ENCODE peak calls at places on chromosomes 13 and 19, in ten cellular contexts. Z, B, L, H, D, K, M, N, Q and R are unnamed samples.

GRCh38 chr13:48156466-48156865 is 61.6 kb upstream of the MED4 start:
- DNase-seq in Z (no peak), B (no peak), L (peak), H (no peak), D (no peak), K (no peak), M (no peak), N (peak), Q (no peak), R (no peak)

GRCh38 chr19:12555456-12555930 is 4.2 kb upstream of the ZNF564 start:
- DNase-seq in Z (no peak), B (no peak), L (no peak), H (no peak), D (no peak), K (no peak), M (no peak), N (no peak), Q (no peak), R (no peak)

GRCh38 chr13:95246292-95247082 is 54.8 kb downstream of the ABCC4 start:
- DNase-seq in Z (no peak), B (no peak), L (no peak), H (no peak), D (no peak), K (no peak), M (no peak), N (no peak), Q (no peak), R (no peak)

GRCh38 chr13:60363288-60363687 is 33.7 kb upstream of the TDRD3 start:
- DNase-seq in Z (no peak), B (no peak), L (no peak), H (no peak), D (no peak), K (no peak), M (no peak), N (no peak), Q (no peak), R (no peak)

GRCh38 chr13:19791953-19792537 is 9.3 kb upstream of the PSPC1 start:
- DNase-seq in Z (no peak), B (no peak), L (no peak), H (no peak), D (no peak), K (no peak), M (peak), N (no peak), Q (no peak), R (no peak)

GRCh38 chr19:8208119-8208709 is 956 bp upstream of the CERS4 start:
- DNase-seq in Z (no peak), B (no peak), L (no peak), H (peak), D (no peak), K (no peak), M (no peak), N (peak), Q (no peak), R (peak)

GRCh38 chr13:52096062-52096461 is 32.8 kb downstream of the NEK5 start:
- DNase-seq in Z (no peak), B (no peak), L (no peak), H (no peak), D (no peak), K (no peak), M (no peak), N (no peak), Q (no peak), R (no peak)

GRCh38 chr13:33348366-33348765 is 62.8 kb upstream of the STARD13 start:
- DNase-seq in Z (no peak), B (peak), L (no peak), H (no peak), D (no peak), K (no peak), M (no peak), N (no peak), Q (no peak), R (no peak)

GRCh38 chr19:15937771-15938170 is 3.4 kb upstream of the CYP4F11 start:
- DNase-seq in Z (peak), B (no peak), L (no peak), H (no peak), D (no peak), K (no peak), M (no peak), N (no peak), Q (no peak), R (no peak)

GRCh38 chr19:16067205-16067938 is 8.9 kb upstream of the TPM4 start:
- DNase-seq in Z (peak), B (peak), L (no peak), H (no peak), D (peak), K (no peak), M (peak), N (peak), Q (peak), R (peak)

GRCh38 chr13:44322928-44323327 is 50.7 kb upstream of the SERP2 start:
- DNase-seq in Z (no peak), B (no peak), L (no peak), H (no peak), D (no peak), K (no peak), M (no peak), N (no peak), Q (no peak), R (no peak)

GRCh38 chr13:23506071-23506820 is 64.0 kb upstream of the TNFRSF19 start:
- DNase-seq in Z (no peak), B (peak), L (no peak), H (no peak), D (no peak), K (no peak), M (no peak), N (no peak), Q (no peak), R (no peak)

GRCh38 chr19:44809856-44810554 is 1.1 kb downstream of the BCAM start:
- DNase-seq in Z (no peak), B (no peak), L (no peak), H (no peak), D (no peak), K (no peak), M (no peak), N (no peak), Q (no peak), R (no peak)

GRCh38 chr19:42919757-42920079 is 2.0 kb upstream of the PSG6 start:
- DNase-seq in Z (no peak), B (no peak), L (no peak), H (no peak), D (no peak), K (no peak), M (no peak), N (no peak), Q (no peak), R (no peak)

GRCh38 chr13:33052446-33052845 is 36.2 kb downstream of the KL start:
- DNase-seq in Z (no peak), B (peak), L (no peak), H (no peak), D (no peak), K (no peak), M (no peak), N (no peak), Q (no peak), R (no peak)

GRCh38 chr19:44072543-44073401 is 813 bp downstream of the ZNF284 start:
- DNase-seq in Z (no peak), B (peak), L (no peak), H (no peak), D (no peak), K (no peak), M (no peak), N (no peak), Q (no peak), R (no peak)

GRCh38 chr13:33728271-33729037 is 89.5 kb upstream of the RFC3 start:
- DNase-seq in Z (peak), B (no peak), L (no peak), H (no peak), D (peak), K (no peak), M (peak), N (no peak), Q (peak), R (peak)

GRCh38 chr13:76667551-76667950 is 218.7 kb downstream of the KCTD12 start:
- DNase-seq in Z (no peak), B (peak), L (no peak), H (no peak), D (no peak), K (no peak), M (no peak), N (no peak), Q (peak), R (no peak)

GRCh38 chr19:14761607-14762006 is 16.8 kb downstream of the ADGRE2 start:
- DNase-seq in Z (no peak), B (no peak), L (no peak), H (no peak), D (no peak), K (no peak), M (no peak), N (no peak), Q (no peak), R (no peak)

GRCh38 chr13:95039415-95039814 is 261.8 kb downstream of the ABCC4 start:
- DNase-seq in Z (no peak), B (peak), L (no peak), H (no peak), D (no peak), K (peak), M (no peak), N (no peak), Q (no peak), R (no peak)

GRCh38 chr13:37446503-37446902 is 152.1 kb downstream of the POSTN start:
- DNase-seq in Z (no peak), B (peak), L (no peak), H (no peak), D (no peak), K (no peak), M (no peak), N (no peak), Q (no peak), R (peak)
- H3K4me3 ChIP-seq in Z (no peak), B (no peak), L (no peak), H (no peak), D (no peak), K (no peak), M (no peak), N (no peak), Q (no peak), R (no peak)

DNA sequence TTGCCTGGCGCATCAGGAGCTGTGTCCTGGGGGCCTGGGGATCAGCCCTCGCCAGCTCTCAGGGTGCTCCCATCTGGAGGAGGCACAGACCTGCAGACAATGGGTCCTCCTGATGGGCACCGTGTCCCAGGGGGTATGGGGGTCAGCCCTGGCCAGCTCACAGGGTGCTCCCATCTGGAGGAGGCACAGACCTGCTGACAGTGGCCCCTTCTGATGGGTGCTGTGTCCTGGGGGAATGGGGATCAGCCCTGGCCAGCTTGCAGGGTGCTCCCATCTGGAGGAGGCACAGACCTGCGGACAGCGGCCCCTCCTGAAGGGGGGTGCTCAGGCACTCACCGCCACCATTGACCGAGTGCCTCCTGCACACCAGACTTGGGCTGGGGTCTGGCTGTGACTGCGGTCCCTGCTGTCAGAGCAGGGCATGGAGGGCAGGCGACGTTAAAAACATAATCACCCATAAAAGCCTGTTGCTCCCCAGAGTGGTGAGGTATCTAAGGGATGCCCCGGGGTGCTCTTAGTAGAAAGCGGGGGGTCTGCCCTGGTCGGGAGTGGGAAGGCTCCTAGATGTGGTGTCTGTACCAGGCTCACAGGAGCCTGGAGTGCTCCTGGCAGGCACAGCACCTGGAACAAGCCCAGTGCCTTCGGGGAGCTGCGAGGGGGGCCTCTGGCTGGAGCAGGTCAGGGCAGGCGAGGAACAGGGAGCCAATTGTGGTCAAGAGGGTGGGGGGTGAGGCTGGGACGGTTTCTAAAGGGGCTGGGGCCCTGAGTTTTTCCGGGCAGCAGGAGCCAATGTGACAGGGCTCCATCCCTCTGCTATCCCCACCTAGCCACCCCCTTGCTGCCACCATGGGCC is 120.5 kb downstream of the URI1 start:
- DNase-seq in Z (no peak), B (no peak), L (no peak), H (no peak), D (peak), K (no peak), M (peak), N (no peak), Q (no peak), R (no peak)
- TF ChIP-seq CTCF in Z (no peak), B (no peak), L (no peak), H (no peak), D (no peak), K (no peak), M (no peak), N (no peak), Q (no peak), R (no peak)

GRCh38 chr13:29504691-29505090 is 90.8 kb downstream of the SLC7A1 start:
- DNase-seq in Z (no peak), B (no peak), L (no peak), H (no peak), D (no peak), K (no peak), M (no peak), N (no peak), Q (no peak), R (no peak)

GRCh38 chr13:29501674-29502073 is 93.8 kb downstream of the SLC7A1 start:
- DNase-seq in Z (no peak), B (no peak), L (no peak), H (no peak), D (no peak), K (no peak), M (no peak), N (no peak), Q (no peak), R (no peak)

GRCh38 chr13:29502391-29503008 is 93.0 kb downstream of the SLC7A1 start:
- DNase-seq in Z (no peak), B (no peak), L (no peak), H (no peak), D (no peak), K (no peak), M (no peak), N (no peak), Q (no peak), R (no peak)

GRCh38 chr13:29505511-29505910 is 90.0 kb downstream of the SLC7A1 start:
- DNase-seq in Z (no peak), B (no peak), L (no peak), H (no peak), D (no peak), K (no peak), M (no peak), N (no peak), Q (no peak), R (no peak)

DNA sequence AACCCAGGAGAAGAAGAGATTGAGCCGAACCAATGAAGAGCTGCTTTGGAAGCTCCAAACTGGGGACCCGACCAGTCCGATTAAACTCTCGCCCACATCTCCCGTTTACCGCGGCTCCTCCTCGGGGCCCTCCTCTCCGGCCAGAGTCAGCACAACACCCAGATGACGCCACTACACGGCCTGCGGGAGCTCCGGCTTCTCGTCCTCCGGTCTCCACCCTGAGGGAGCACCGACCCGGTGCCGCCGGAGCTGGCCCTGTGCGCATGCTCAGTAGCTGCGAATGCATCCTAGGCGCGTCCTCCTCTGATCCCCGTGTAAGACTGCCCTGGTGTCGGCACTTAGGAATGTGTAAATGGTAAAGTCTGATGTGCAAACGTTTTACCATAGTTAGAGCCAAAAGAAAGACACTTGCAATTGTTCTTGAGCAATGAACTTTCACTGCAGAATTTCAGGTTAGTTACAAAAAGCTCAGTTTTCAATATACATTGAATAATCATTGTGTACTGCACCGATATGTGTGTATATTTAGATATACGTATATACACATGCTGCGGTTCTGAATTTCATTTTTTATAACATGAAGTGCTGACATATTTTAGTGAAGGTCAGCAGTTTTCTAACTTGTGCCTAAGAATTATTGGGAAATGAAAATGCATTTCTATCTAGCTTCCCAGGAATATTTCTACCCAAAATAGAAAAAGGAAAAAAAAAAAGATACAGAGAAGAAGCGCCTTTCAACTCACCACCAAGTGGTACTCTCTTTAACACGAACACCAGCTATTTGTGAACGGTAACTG is 92.2 kb downstream of the SLC7A1 start:
- DNase-seq in Z (no peak), B (peak), L (no peak), H (no peak), D (no peak), K (no peak), M (no peak), N (no peak), Q (peak), R (no peak)
- H3K27ac ChIP-seq in Z (no peak), B (no peak), L (no peak), H (no peak), D (no peak), K (no peak), M (no peak), N (no peak), Q (no peak), R (no peak)

GRCh38 chr19:35320285-35320706 is 8.7 kb upstream of the CD22 start:
- DNase-seq in Z (no peak), B (no peak), L (no peak), H (no peak), D (no peak), K (no peak), M (no peak), N (no peak), Q (no peak), R (no peak)
- H3K4me3 ChIP-seq in Z (no peak), B (no peak), L (no peak), H (no peak), D (no peak), K (no peak), M (no peak), N (no peak), Q (no peak), R (no peak)

DNA sequence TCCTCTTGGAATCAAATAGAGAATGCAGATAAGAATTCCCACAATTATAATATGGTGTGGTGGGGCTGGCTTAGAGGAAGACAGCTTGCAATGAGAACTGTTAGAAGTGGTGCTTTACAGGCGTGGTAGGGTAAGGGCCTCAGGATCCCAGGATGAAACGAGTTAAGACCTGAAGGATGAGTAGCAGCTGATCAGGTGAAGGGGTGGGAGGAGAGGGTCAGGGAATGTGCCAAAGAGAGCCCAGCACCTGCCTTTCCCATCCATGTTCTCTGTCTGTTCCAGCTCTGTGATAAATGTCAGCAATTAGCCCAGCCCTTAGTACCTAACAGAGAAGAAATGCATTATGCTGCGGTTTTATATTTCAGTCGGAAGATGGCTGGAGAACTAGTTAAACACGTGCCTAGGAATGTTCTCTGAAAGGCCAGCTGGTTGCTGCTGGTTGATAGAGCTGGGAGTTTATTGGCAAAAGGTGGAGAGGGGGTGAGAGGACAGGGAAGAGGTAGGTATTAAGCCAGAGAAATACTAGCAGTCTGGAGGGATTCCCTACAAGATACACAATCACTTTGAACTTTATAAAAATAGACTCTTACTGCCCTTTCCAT is 268.2 kb downstream of the SHISA2 start:
- DNase-seq in Z (no peak), B (no peak), L (no peak), H (no peak), D (no peak), K (no peak), M (no peak), N (no peak), Q (no peak), R (no peak)
- TF ChIP-seq CTCF in Z (no peak), B (no peak), L (no peak), H (no peak), D (no peak), K (no peak), M (no peak), N (no peak), Q (no peak), R (no peak)

GRCh38 chr19:40603071-40603718 is 2.0 kb downstream of the LTBP4 start:
- DNase-seq in Z (no peak), B (peak), L (no peak), H (no peak), D (no peak), K (peak), M (no peak), N (no peak), Q (peak), R (no peak)

GRCh38 chr19:40603719-40604646 is 2.8 kb downstream of the LTBP4 start:
- DNase-seq in Z (peak), B (peak), L (peak), H (peak), D (peak), K (peak), M (peak), N (peak), Q (peak), R (peak)

GRCh38 chr19:40607311-40607871 is 6.2 kb downstream of the LTBP4 start:
- DNase-seq in Z (no peak), B (no peak), L (no peak), H (no peak), D (no peak), K (no peak), M (peak), N (peak), Q (no peak), R (no peak)

GRCh38 chr19:40605201-40605971 is 4.2 kb downstream of the LTBP4 start:
- DNase-seq in Z (peak), B (peak), L (peak), H (no peak), D (peak), K (peak), M (peak), N (peak), Q (no peak), R (peak)

GRCh38 chr19:40604647-40605200 is 3.6 kb downstream of the LTBP4 start:
- DNase-seq in Z (no peak), B (no peak), L (no peak), H (no peak), D (no peak), K (no peak), M (no peak), N (no peak), Q (no peak), R (no peak)
- H3K27ac ChIP-seq in Z (peak), B (no peak), L (peak), H (peak), D (peak), K (no peak), M (no peak), N (peak), Q (no peak), R (peak)

GRCh38 chr13:30915691-30916541 is 9.8 kb downstream of the MEDAG start:
- DNase-seq in Z (no peak), B (no peak), L (no peak), H (peak), D (no peak), K (no peak), M (no peak), N (no peak), Q (no peak), R (no peak)
- H3K4me3 ChIP-seq in Z (no peak), B (no peak), L (no peak), H (no peak), D (no peak), K (no peak), M (no peak), N (no peak), Q (no peak), R (no peak)